ENCODE peak calls at places on chromosome 4, in five cellular contexts. Z is GM23248, J is endothelial cell of umbilical vein, S is K562, Q is mammary epithelial cell. O is an unnamed sample.

GRCh38 chr4:154503598-154503997 is 12.0 kb upstream of the DCHS2 start:
- DNase-seq in Z (peak; percentile 41), J (peak; percentile 18), S (peak; percentile 65), Q (peak; percentile 28), O (peak; percentile 35)

GRCh38 chr4:23934915-23935314 is 45.1 kb upstream of the PPARGC1A start:
- DNase-seq in Z (peak; percentile 91), J (no peak), S (no peak), Q (peak; percentile 87), O (no peak)

GRCh38 chr4:83071116-83071515 is 36.1 kb downstream of the COPS4 start:
- DNase-seq in Z (no peak), J (peak; percentile 75), S (no peak), Q (no peak), O (no peak)

GRCh38 chr4:152696764-152697250 is 17.0 kb upstream of the TMEM154 start:
- DNase-seq in Z (peak; percentile 79), J (no peak), S (no peak), Q (peak; percentile 99), O (peak; percentile 54)

GRCh38 chr4:181939199-181939945 is 303.8 kb upstream of the TENM3 start:
- DNase-seq in Z (peak; percentile 7), J (no peak), S (no peak), Q (peak; percentile 59), O (no peak)

GRCh38 chr4:116016201-116016600 is 902.8 kb upstream of the NDST4 start:
- DNase-seq in Z (peak; percentile 58), J (no peak), S (no peak), Q (peak; percentile 96), O (peak; percentile 92)

GRCh38 chr4:73674451-73674919 is 54.2 kb upstream of the RASSF6 start:
- DNase-seq in Z (peak; percentile 50), J (no peak), S (no peak), Q (peak; percentile 93), O (no peak)

GRCh38 chr4:155908187-155909139 is 5.0 kb downstream of the TDO2 start:
- DNase-seq in Z (no peak), J (no peak), S (no peak), Q (no peak), O (no peak)

GRCh38 chr4:153115322-153116100 is 88.7 kb upstream of the TRIM2 start:
- DNase-seq in Z (peak; percentile 83), J (peak; percentile 38), S (no peak), Q (peak; percentile 82), O (peak; percentile 85)

GRCh38 chr4:119024102-119024501 is 111.5 kb upstream of the MYOZ2 start:
- DNase-seq in Z (no peak), J (no peak), S (no peak), Q (no peak), O (no peak)

GRCh38 chr4:106365613-106366012 is 3.0 kb downstream of the GIMD1 start:
- DNase-seq in Z (peak; percentile 97), J (peak; percentile 91), S (peak; percentile 30), Q (peak; percentile 82), O (no peak)

GRCh38 chr4:44257461-44257860 is 191.1 kb downstream of the KCTD8 start:
- DNase-seq in Z (no peak), J (no peak), S (no peak), Q (no peak), O (no peak)

GRCh38 chr4:183008492-183008891 is 90.6 kb upstream of the WWC2 start:
- DNase-seq in Z (no peak), J (no peak), S (peak; percentile 68), Q (no peak), O (no peak)

GRCh38 chr4:40749717-40750460 is at the start of gene NSUN7:
- DNase-seq in Z (peak; percentile 38), J (peak; percentile 10), S (no peak), Q (peak; percentile 5), O (peak; percentile 82)
- TF ChIP-seq EZH2 in Z (no peak), J (peak; percentile 75), S (no peak), Q (peak; percentile 63), O (no peak)

DNA sequence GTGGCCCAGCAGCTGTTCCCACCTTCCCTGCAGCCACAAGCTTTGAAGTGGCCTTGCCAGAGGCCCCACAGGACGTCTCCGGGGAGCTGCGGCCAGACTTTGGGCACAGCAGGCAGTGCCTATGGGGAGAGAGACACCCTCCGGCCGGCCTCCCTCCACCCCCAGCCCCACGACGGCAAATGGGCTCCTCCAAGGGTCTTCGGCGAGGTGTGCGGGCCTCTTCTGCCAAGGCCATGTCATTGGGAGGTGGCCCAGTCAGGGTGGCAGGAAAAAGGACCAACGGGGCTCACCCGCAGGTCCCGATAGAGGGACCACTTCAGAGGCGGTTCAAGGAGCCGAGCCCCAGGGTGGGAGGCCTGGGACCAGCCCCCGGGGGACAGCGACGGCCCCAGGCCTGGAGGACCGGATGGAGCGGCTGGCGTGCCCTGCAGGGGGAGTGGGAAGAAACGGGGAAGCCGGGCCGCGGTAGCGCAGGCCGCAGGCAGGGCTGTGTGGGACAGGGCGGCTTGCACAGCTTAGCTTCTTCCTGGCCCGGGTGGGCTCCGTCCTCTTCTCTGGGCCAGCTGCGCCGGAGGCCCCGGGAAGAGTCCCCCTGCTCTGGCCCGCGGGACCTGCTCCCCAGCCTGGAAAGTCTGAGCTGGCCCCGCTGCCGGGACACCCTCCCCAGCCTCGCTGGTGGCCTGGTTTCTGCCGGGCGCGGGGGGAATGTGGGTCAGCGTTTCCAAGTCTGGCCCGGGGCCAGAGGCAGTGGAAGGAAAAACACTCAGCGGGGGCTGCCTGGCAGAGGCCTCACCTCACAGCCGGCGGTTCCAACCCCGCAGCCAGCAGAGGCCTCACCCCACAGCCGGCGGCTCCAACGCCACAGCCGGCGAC is 21.9 kb upstream of the SPON2 start:
- DNase-seq in Z (no peak), J (peak; percentile 31), S (no peak), Q (no peak), O (no peak)
- H3K4me3 ChIP-seq in Z (no peak overlapping the region), J (no peak overlapping the region), S (no peak overlapping the region), Q (no peak overlapping the region), O (no peak overlapping the region)

DNA sequence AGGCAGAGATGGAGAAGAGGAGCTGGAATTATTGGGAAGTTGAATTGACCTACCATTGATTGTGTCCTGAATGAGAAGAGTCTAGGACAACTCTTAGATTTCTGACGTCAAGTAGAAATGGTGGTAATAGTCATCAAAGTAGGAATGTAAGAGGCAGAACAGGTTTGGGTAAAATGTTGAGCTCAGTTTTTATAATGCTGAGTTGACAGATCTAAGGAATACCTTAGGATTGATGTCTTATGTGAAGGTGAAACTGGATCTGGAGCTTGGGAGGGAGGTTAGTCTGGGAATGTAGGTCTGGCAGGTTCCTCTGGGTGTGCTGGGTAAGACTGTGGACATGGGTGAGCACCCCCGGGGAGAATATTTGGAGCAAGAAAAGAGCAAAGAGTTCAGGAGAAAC is 31.9 kb downstream of the JADE1 start:
- DNase-seq in Z (no peak), J (no peak), S (no peak), Q (no peak), O (no peak)
- H4K20me1 ChIP-seq in Z (peaks cover 10% of the 10 kb centered on the region), J (no peaks in the 10 kb centered on the region), S (peaks cover 21% of the 10 kb centered on the region), Q (no peaks in the 10 kb centered on the region), O (peaks cover 4% of the 10 kb centered on the region)

DNA sequence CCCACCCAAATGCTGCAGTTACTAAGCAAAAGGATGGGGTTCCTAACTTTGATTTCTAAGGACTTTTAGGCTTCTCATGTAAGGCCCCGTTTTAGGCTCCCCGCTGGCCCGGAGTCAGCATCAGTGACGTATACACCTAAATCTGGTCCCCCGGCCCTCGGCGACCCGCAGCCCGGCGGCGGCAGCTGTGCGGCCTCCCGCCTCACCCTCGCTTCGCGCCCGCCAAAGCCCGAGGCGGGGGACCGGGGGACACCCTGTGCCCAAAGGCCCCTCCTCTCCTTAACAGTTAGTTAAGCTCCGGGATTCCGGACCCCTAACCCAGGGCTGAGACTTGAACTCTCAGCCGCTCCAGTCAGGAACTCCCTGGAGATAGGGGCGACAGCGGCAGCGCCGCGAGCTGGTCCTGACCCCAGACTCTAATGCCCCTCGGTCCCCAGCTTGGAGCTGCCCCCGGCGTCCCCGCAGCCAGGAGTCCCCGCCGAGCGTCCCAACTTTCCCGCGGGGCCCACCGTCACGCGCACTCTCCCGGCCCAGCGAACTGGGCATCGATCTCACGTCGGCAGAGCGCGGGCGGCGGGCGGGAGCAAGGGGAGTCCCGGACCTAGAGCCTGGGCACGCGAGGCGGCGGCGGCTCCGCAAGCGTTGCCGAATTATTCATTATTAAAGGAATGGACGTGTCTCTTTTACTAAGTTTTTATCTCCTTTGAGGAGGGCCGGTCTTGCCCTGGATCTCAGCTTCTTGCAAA is 1.5 kb upstream of the NR3C2 start:
- DNase-seq in Z (peak; percentile 53), J (peak; percentile 45), S (no peak), Q (no peak), O (no peak)
- TF ChIP-seq EZH2 in Z (peak; percentile 83), J (no peak), S (no peak), Q (no peak), O (no peak)

GRCh38 chr4:38080575-38080974 is 120.4 kb downstream of the PTTG2 start:
- DNase-seq in Z (no peak), J (no peak), S (no peak), Q (no peak), O (no peak)

GRCh38 chr4:38076153-38076669 is 116.0 kb downstream of the PTTG2 start:
- DNase-seq in Z (no peak), J (no peak), S (no peak), Q (no peak), O (no peak)

GRCh38 chr4:38077791-38078489 is 117.7 kb downstream of the PTTG2 start:
- DNase-seq in Z (no peak), J (no peak), S (no peak), Q (no peak), O (no peak)

GRCh38 chr4:38080061-38080531 is 119.9 kb downstream of the PTTG2 start:
- DNase-seq in Z (no peak), J (no peak), S (no peak), Q (no peak), O (no peak)

GRCh38 chr4:38078590-38079381 is 118.6 kb downstream of the PTTG2 start:
- DNase-seq in Z (peak; percentile 88), J (peak; percentile 81), S (no peak), Q (peak; percentile 74), O (peak; percentile 89)
- H3K4me3 ChIP-seq in Z (no peak overlapping the region), J (no peak overlapping the region), S (no peak overlapping the region), Q (no peak overlapping the region), O (no peak overlapping the region)

GRCh38 chr4:898123-898522 is 34.0 kb downstream of the GAK start:
- DNase-seq in Z (no peak), J (no peak), S (no peak), Q (no peak), O (no peak)
- H4K20me1 ChIP-seq in Z (no peaks in the 10 kb centered on the region), J (no peaks in the 10 kb centered on the region), S (no peaks in the 10 kb centered on the region), Q (no peaks in the 10 kb centered on the region), O (peaks cover 15% of the 10 kb centered on the region)

DNA sequence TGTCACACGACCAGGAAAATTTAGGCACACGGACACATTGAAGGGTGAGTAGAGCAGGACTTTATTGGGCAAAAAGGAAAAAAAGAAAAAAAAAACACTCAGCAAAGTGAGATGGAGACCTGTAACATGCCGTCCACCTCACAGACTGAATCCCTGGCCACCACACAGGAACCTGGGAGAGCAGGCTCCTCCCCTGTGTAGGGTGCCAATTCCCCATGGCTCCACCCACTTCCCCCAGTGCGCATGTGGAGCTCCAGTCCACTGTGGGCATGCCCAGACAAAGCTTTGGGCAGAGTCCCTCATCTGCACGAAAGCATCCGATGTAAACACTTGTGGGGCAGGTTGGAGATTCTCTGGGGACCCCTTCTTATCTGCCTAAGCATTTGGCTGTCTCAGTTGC is 23.6 kb upstream of the CBR4 start:
- DNase-seq in Z (no peak), J (no peak), S (peak; percentile 51), Q (peak; percentile 70), O (no peak)
- TF ChIP-seq EZH2 in Z (no peak), J (no peak), S (no peak), Q (no peak), O (no peak)

O was measured in PC-9.